ENCODE peak calls at places on chromosomes 5 and 9, in ten cellular contexts. One of them, this sample, is unnamed.

GRCh38 chr5:140964356-140964755 is 1.9 kb upstream of the PCDHAC2 start:
- DNase-seq in AG04449: no peak
- DNase-seq in brain microvascular endothelial cell: no peak
- DNase-seq in SJSA1: no peak
- DNase-seq in fibroblast of pulmonary artery: no peak
- DNase-seq in H7: no peak
- DNase-seq in naive thymus-derived CD4-positive, alpha-beta T cell: no peak
- DNase-seq in bronchial epithelial cell: no peak
- DNase-seq in lung: no peak
- DNase-seq in NT2/D1: no peak
- DNase-seq in this sample: no peak

GRCh38 chr5:29796018-29796417 is 1397.5 kb upstream of the CDH6 start:
- DNase-seq in AG04449: no peak
- DNase-seq in brain microvascular endothelial cell: no peak
- DNase-seq in SJSA1: no peak
- DNase-seq in fibroblast of pulmonary artery: no peak
- DNase-seq in H7: no peak
- DNase-seq in naive thymus-derived CD4-positive, alpha-beta T cell: no peak
- DNase-seq in bronchial epithelial cell: no peak
- DNase-seq in lung: no peak
- DNase-seq in NT2/D1: no peak
- DNase-seq in this sample: no peak

GRCh38 chr9:70229579-70229978 is 29.2 kb upstream of the SMC5 start:
- DNase-seq in AG04449: no peak
- DNase-seq in brain microvascular endothelial cell: no peak
- DNase-seq in SJSA1: peak
- DNase-seq in fibroblast of pulmonary artery: peak
- DNase-seq in H7: peak
- DNase-seq in naive thymus-derived CD4-positive, alpha-beta T cell: no peak
- DNase-seq in bronchial epithelial cell: peak
- DNase-seq in lung: no peak
- DNase-seq in NT2/D1: no peak
- DNase-seq in this sample: no peak

GRCh38 chr5:116574682-116575634 is at the start of gene SEMA6A:
- DNase-seq in AG04449: peak
- DNase-seq in brain microvascular endothelial cell: peak
- DNase-seq in SJSA1: peak
- DNase-seq in fibroblast of pulmonary artery: peak
- DNase-seq in H7: peak
- DNase-seq in naive thymus-derived CD4-positive, alpha-beta T cell: no peak
- DNase-seq in bronchial epithelial cell: peak
- DNase-seq in lung: peak
- DNase-seq in NT2/D1: peak
- DNase-seq in this sample: peak

GRCh38 chr9:131393622-131394463 is at the start of gene PRRC2B:
- DNase-seq in AG04449: no peak
- DNase-seq in brain microvascular endothelial cell: peak
- DNase-seq in SJSA1: peak
- DNase-seq in fibroblast of pulmonary artery: peak
- DNase-seq in H7: peak
- DNase-seq in naive thymus-derived CD4-positive, alpha-beta T cell: peak
- DNase-seq in bronchial epithelial cell: peak
- DNase-seq in lung: peak
- DNase-seq in NT2/D1: peak
- DNase-seq in this sample: no peak

GRCh38 chr9:79692857-79693571 is 121.2 kb downstream of the TLE4 start:
- DNase-seq in AG04449: no peak
- DNase-seq in brain microvascular endothelial cell: peak
- DNase-seq in SJSA1: no peak
- DNase-seq in fibroblast of pulmonary artery: no peak
- DNase-seq in H7: no peak
- DNase-seq in naive thymus-derived CD4-positive, alpha-beta T cell: no peak
- DNase-seq in bronchial epithelial cell: no peak
- DNase-seq in lung: no peak
- DNase-seq in NT2/D1: no peak
- DNase-seq in this sample: no peak

GRCh38 chr5:170541146-170541769 is 37.4 kb downstream of the KCNIP1 start:
- DNase-seq in AG04449: no peak
- DNase-seq in brain microvascular endothelial cell: no peak
- DNase-seq in SJSA1: no peak
- DNase-seq in fibroblast of pulmonary artery: no peak
- DNase-seq in H7: no peak
- DNase-seq in naive thymus-derived CD4-positive, alpha-beta T cell: no peak
- DNase-seq in bronchial epithelial cell: no peak
- DNase-seq in lung: no peak
- DNase-seq in NT2/D1: no peak
- DNase-seq in this sample: no peak

GRCh38 chr5:102654559-102655354 is 100.3 kb upstream of the PAM start:
- DNase-seq in AG04449: no peak
- DNase-seq in brain microvascular endothelial cell: no peak
- DNase-seq in SJSA1: no peak
- DNase-seq in fibroblast of pulmonary artery: no peak
- DNase-seq in H7: no peak
- DNase-seq in naive thymus-derived CD4-positive, alpha-beta T cell: no peak
- DNase-seq in bronchial epithelial cell: no peak
- DNase-seq in lung: no peak
- DNase-seq in NT2/D1: no peak
- DNase-seq in this sample: no peak

GRCh38 chr9:131815971-131816873 is 76.3 kb upstream of the RAPGEF1 start:
- DNase-seq in AG04449: no peak
- DNase-seq in brain microvascular endothelial cell: no peak
- DNase-seq in SJSA1: no peak
- DNase-seq in fibroblast of pulmonary artery: no peak
- DNase-seq in H7: peak
- DNase-seq in naive thymus-derived CD4-positive, alpha-beta T cell: no peak
- DNase-seq in bronchial epithelial cell: no peak
- DNase-seq in lung: no peak
- DNase-seq in NT2/D1: no peak
- DNase-seq in this sample: no peak

GRCh38 chr5:92556747-92557146 is 1024.3 kb downstream of the NR2F1-AS1 start:
- DNase-seq in AG04449: no peak
- DNase-seq in brain microvascular endothelial cell: no peak
- DNase-seq in SJSA1: no peak
- DNase-seq in fibroblast of pulmonary artery: no peak
- DNase-seq in H7: no peak
- DNase-seq in naive thymus-derived CD4-positive, alpha-beta T cell: no peak
- DNase-seq in bronchial epithelial cell: no peak
- DNase-seq in lung: no peak
- DNase-seq in NT2/D1: no peak
- DNase-seq in this sample: no peak

GRCh38 chr5:92548351-92548750 is 1032.7 kb downstream of the NR2F1-AS1 start:
- DNase-seq in AG04449: no peak
- DNase-seq in brain microvascular endothelial cell: peak
- DNase-seq in SJSA1: no peak
- DNase-seq in fibroblast of pulmonary artery: peak
- DNase-seq in H7: no peak
- DNase-seq in naive thymus-derived CD4-positive, alpha-beta T cell: no peak
- DNase-seq in bronchial epithelial cell: no peak
- DNase-seq in lung: no peak
- DNase-seq in NT2/D1: no peak
- DNase-seq in this sample: no peak

GRCh38 chr5:92554447-92555085 is 1026.5 kb downstream of the NR2F1-AS1 start:
- DNase-seq in AG04449: no peak
- DNase-seq in brain microvascular endothelial cell: no peak
- DNase-seq in SJSA1: peak
- DNase-seq in fibroblast of pulmonary artery: no peak
- DNase-seq in H7: no peak
- DNase-seq in naive thymus-derived CD4-positive, alpha-beta T cell: no peak
- DNase-seq in bronchial epithelial cell: no peak
- DNase-seq in lung: no peak
- DNase-seq in NT2/D1: no peak
- DNase-seq in this sample: no peak

GRCh38 chr5:92553326-92553725 is 1027.7 kb downstream of the NR2F1-AS1 start:
- DNase-seq in AG04449: no peak
- DNase-seq in brain microvascular endothelial cell: no peak
- DNase-seq in SJSA1: peak
- DNase-seq in fibroblast of pulmonary artery: no peak
- DNase-seq in H7: no peak
- DNase-seq in naive thymus-derived CD4-positive, alpha-beta T cell: no peak
- DNase-seq in bronchial epithelial cell: no peak
- DNase-seq in lung: no peak
- DNase-seq in NT2/D1: no peak
- DNase-seq in this sample: no peak

GRCh38 chr5:92552206-92553160 is 1028.5 kb downstream of the NR2F1-AS1 start:
- DNase-seq in AG04449: peak
- DNase-seq in brain microvascular endothelial cell: peak
- DNase-seq in SJSA1: peak
- DNase-seq in fibroblast of pulmonary artery: peak
- DNase-seq in H7: no peak
- DNase-seq in naive thymus-derived CD4-positive, alpha-beta T cell: no peak
- DNase-seq in bronchial epithelial cell: peak
- DNase-seq in lung: no peak
- DNase-seq in NT2/D1: no peak
- DNase-seq in this sample: peak
- H3K4me3 ChIP-seq in AG04449: no peak
- H3K4me3 ChIP-seq in brain microvascular endothelial cell: no peak
- H3K4me3 ChIP-seq in SJSA1: no peak
- H3K4me3 ChIP-seq in fibroblast of pulmonary artery: peak
- H3K4me3 ChIP-seq in H7: no peak
- H3K4me3 ChIP-seq in naive thymus-derived CD4-positive, alpha-beta T cell: no peak
- H3K4me3 ChIP-seq in bronchial epithelial cell: no peak
- H3K4me3 ChIP-seq in lung: no peak
- H3K4me3 ChIP-seq in NT2/D1: no peak
- H3K4me3 ChIP-seq in this sample: no peak

GRCh38 chr5:157273131-157273556 is 7.2 kb downstream of the CYFIP2 start:
- DNase-seq in AG04449: no peak
- DNase-seq in brain microvascular endothelial cell: no peak
- DNase-seq in SJSA1: no peak
- DNase-seq in fibroblast of pulmonary artery: no peak
- DNase-seq in H7: no peak
- DNase-seq in naive thymus-derived CD4-positive, alpha-beta T cell: no peak
- DNase-seq in bronchial epithelial cell: no peak
- DNase-seq in lung: no peak
- DNase-seq in NT2/D1: no peak
- DNase-seq in this sample: no peak
- H3K4me3 ChIP-seq in AG04449: no peak
- H3K4me3 ChIP-seq in brain microvascular endothelial cell: no peak
- H3K4me3 ChIP-seq in SJSA1: no peak
- H3K4me3 ChIP-seq in fibroblast of pulmonary artery: no peak
- H3K4me3 ChIP-seq in H7: no peak
- H3K4me3 ChIP-seq in naive thymus-derived CD4-positive, alpha-beta T cell: no peak
- H3K4me3 ChIP-seq in bronchial epithelial cell: no peak
- H3K4me3 ChIP-seq in lung: no peak
- H3K4me3 ChIP-seq in NT2/D1: no peak
- H3K4me3 ChIP-seq in this sample: no peak

GRCh38 chr5:143435207-143435657 is 31.7 kb upstream of the NR3C1 start:
- DNase-seq in AG04449: no peak
- DNase-seq in brain microvascular endothelial cell: no peak
- DNase-seq in SJSA1: peak
- DNase-seq in fibroblast of pulmonary artery: peak
- DNase-seq in H7: no peak
- DNase-seq in naive thymus-derived CD4-positive, alpha-beta T cell: no peak
- DNase-seq in bronchial epithelial cell: no peak
- DNase-seq in lung: peak
- DNase-seq in NT2/D1: no peak
- DNase-seq in this sample: no peak

GRCh38 chr5:143432658-143433239 is 29.3 kb upstream of the NR3C1 start:
- DNase-seq in AG04449: no peak
- DNase-seq in brain microvascular endothelial cell: no peak
- DNase-seq in SJSA1: no peak
- DNase-seq in fibroblast of pulmonary artery: no peak
- DNase-seq in H7: no peak
- DNase-seq in naive thymus-derived CD4-positive, alpha-beta T cell: no peak
- DNase-seq in bronchial epithelial cell: no peak
- DNase-seq in lung: no peak
- DNase-seq in NT2/D1: no peak
- DNase-seq in this sample: no peak

GRCh38 chr5:143433680-143434079 is 30.2 kb upstream of the NR3C1 start:
- DNase-seq in AG04449: no peak
- DNase-seq in brain microvascular endothelial cell: no peak
- DNase-seq in SJSA1: no peak
- DNase-seq in fibroblast of pulmonary artery: no peak
- DNase-seq in H7: no peak
- DNase-seq in naive thymus-derived CD4-positive, alpha-beta T cell: no peak
- DNase-seq in bronchial epithelial cell: no peak
- DNase-seq in lung: no peak
- DNase-seq in NT2/D1: no peak
- DNase-seq in this sample: no peak

GRCh38 chr5:143436871-143437270 is 33.4 kb upstream of the NR3C1 start:
- DNase-seq in AG04449: no peak
- DNase-seq in brain microvascular endothelial cell: no peak
- DNase-seq in SJSA1: no peak
- DNase-seq in fibroblast of pulmonary artery: no peak
- DNase-seq in H7: no peak
- DNase-seq in naive thymus-derived CD4-positive, alpha-beta T cell: no peak
- DNase-seq in bronchial epithelial cell: peak
- DNase-seq in lung: no peak
- DNase-seq in NT2/D1: no peak
- DNase-seq in this sample: no peak

DNA sequence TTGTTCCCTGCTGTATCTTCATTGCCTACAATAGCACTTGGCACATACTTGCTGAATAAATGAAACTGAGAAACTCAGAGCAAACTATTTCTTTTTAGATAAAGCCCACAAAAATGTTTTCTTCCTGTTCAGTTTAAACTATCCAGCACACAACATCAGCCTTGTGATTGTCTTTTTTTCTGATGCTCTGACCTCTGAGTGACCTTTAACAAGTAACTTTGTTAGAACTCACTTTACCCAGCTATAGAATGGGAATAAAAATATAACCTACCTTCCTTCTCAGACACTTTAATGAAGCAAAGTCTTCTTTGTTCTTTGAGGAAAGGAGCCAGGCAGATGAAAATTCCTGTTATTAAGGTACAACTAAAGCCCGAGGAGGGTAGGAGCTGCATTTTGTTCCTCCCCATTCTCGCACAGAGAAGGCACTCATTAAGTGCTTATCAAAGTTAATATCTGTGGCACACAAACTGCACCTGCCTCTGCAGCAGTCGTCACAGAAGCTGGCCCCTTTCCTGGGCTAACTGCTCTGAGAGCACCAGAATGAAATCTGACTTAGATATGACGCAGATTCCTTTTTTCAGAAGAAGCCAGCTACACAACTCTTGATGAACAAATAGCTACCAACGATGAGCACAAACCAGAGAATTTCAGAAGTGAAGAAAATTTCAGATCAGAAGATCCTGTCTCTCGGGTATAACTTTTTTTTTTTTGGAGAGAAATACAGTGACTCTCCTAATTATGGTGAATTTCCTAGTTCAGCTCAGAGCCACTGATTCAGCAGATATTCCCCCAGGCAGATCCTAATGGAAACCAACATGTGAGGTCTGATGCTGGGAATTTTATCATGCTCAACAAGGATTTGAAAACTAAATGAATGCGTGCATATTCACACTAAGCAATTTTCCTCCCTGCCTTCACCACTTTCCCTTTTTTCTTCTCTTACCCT is 31.0 kb upstream of the NR3C1 start:
- DNase-seq in AG04449: no peak
- DNase-seq in brain microvascular endothelial cell: no peak
- DNase-seq in SJSA1: no peak
- DNase-seq in fibroblast of pulmonary artery: no peak
- DNase-seq in H7: no peak
- DNase-seq in naive thymus-derived CD4-positive, alpha-beta T cell: peak
- DNase-seq in bronchial epithelial cell: no peak
- DNase-seq in lung: no peak
- DNase-seq in NT2/D1: no peak
- DNase-seq in this sample: no peak
- H3K4me3 ChIP-seq in AG04449: no peak
- H3K4me3 ChIP-seq in brain microvascular endothelial cell: no peak
- H3K4me3 ChIP-seq in SJSA1: peak
- H3K4me3 ChIP-seq in fibroblast of pulmonary artery: no peak
- H3K4me3 ChIP-seq in H7: no peak
- H3K4me3 ChIP-seq in naive thymus-derived CD4-positive, alpha-beta T cell: peak
- H3K4me3 ChIP-seq in bronchial epithelial cell: no peak
- H3K4me3 ChIP-seq in lung: no peak
- H3K4me3 ChIP-seq in NT2/D1: no peak
- H3K4me3 ChIP-seq in this sample: no peak

GRCh38 chr9:89379508-89380115 is 61.3 kb downstream of the SECISBP2 start:
- DNase-seq in AG04449: no peak
- DNase-seq in brain microvascular endothelial cell: no peak
- DNase-seq in SJSA1: no peak
- DNase-seq in fibroblast of pulmonary artery: no peak
- DNase-seq in H7: no peak
- DNase-seq in naive thymus-derived CD4-positive, alpha-beta T cell: no peak
- DNase-seq in bronchial epithelial cell: no peak
- DNase-seq in lung: no peak
- DNase-seq in NT2/D1: no peak
- DNase-seq in this sample: no peak
- H3K4me3 ChIP-seq in AG04449: no peak
- H3K4me3 ChIP-seq in brain microvascular endothelial cell: no peak
- H3K4me3 ChIP-seq in SJSA1: no peak
- H3K4me3 ChIP-seq in fibroblast of pulmonary artery: no peak
- H3K4me3 ChIP-seq in H7: no peak
- H3K4me3 ChIP-seq in naive thymus-derived CD4-positive, alpha-beta T cell: no peak
- H3K4me3 ChIP-seq in bronchial epithelial cell: no peak
- H3K4me3 ChIP-seq in lung: no peak
- H3K4me3 ChIP-seq in NT2/D1: no peak
- H3K4me3 ChIP-seq in this sample: no peak